ENCODE peak calls at places on chromosomes 11 and 22, in ten cellular contexts. C is sigmoid colon, Y is spleen, H is transverse colon, U is prostate gland, N is stomach, R is HCT116, M is suprapubic skin, V is GM12892, T is H1. J is an unnamed sample.

GRCh38 chr11:114984611-114985163 is 306.4 kb downstream of the NXPE2 start:
- DNase-seq in U (no peak), C (no peak), H (no peak), Y (no peak), R (no peak), M (no peak), V (no peak), T (no peak), N (no peak), J (no peak)

GRCh38 chr11:114326151-114326550 is 30.0 kb downstream of the NNMT start:
- DNase-seq in C (no peak), R (no peak), U (no peak), H (no peak), N (no peak), M (no peak), V (no peak), Y (no peak), T (no peak), J (no peak)

GRCh38 chr11:2296913-2297622 is 4.7 kb downstream of the C11orf21 start:
- DNase-seq in V (no peak), Y (no peak), R (no peak), H (no peak), M (no peak), T (no peak), N (peak), U (no peak), C (peak), J (no peak)

GRCh38 chr11:113153847-113154246 is 160.5 kb upstream of the TTC12 start:
- DNase-seq in C (no peak), N (no peak), T (no peak), Y (no peak), H (no peak), U (no peak), V (no peak), M (no peak), R (no peak), J (no peak)

GRCh38 chr11:19398273-19398672 is 157.5 kb upstream of the E2F8 start:
- DNase-seq in Y (no peak), T (no peak), C (no peak), V (no peak), N (no peak), U (no peak), H (no peak), R (no peak), M (no peak), J (no peak)

GRCh38 chr11:14541180-14541579 is 21.0 kb upstream of the PSMA1 start:
- DNase-seq in V (no peak), Y (no peak), M (no peak), H (no peak), C (no peak), T (no peak), U (no peak), R (no peak), N (no peak), J (no peak)

GRCh38 chr11:76077575-76078150 is 128.6 kb downstream of the WNT11 start:
- DNase-seq in U (no peak), T (no peak), V (no peak), N (no peak), M (no peak), H (no peak), Y (no peak), C (no peak), R (no peak), J (no peak)

GRCh38 chr22:45096256-45096907 is 67.3 kb upstream of the NUP50 start:
- DNase-seq in H (peak), M (no peak), U (peak), T (no peak), N (peak), R (peak), C (no peak), V (peak), Y (no peak), J (peak)

GRCh38 chr11:114111369-114112042 is 52.0 kb downstream of the ZBTB16 start:
- DNase-seq in C (no peak), N (no peak), Y (no peak), R (no peak), T (no peak), H (no peak), M (no peak), U (no peak), V (no peak), J (no peak)

GRCh38 chr11:70252844-70253243 is 17.6 kb upstream of the PPFIA1 start:
- DNase-seq in H (no peak), U (no peak), M (no peak), R (no peak), N (no peak), C (no peak), V (no peak), T (no peak), Y (no peak), J (peak)

GRCh38 chr11:11841121-11841604 is 609 bp upstream of the USP47 start:
- DNase-seq in V (peak), N (peak), R (peak), Y (no peak), M (no peak), T (no peak), H (peak), C (peak), U (peak), J (no peak)

GRCh38 chr11:67389477-67389876 is 2.3 kb upstream of the RAD9A start:
- DNase-seq in T (no peak), C (no peak), Y (peak), M (no peak), R (no peak), H (peak), V (no peak), N (peak), U (no peak), J (no peak)

GRCh38 chr11:108345767-108346166 is 121.6 kb downstream of the C11orf65 start:
- DNase-seq in R (no peak), U (no peak), V (no peak), Y (no peak), C (no peak), M (no peak), H (no peak), T (no peak), N (no peak), J (no peak)

GRCh38 chr11:46706886-46707285 is 6.1 kb downstream of the ZNF408 start:
- DNase-seq in Y (no peak), R (no peak), H (no peak), U (no peak), T (no peak), C (no peak), M (no peak), N (no peak), V (no peak), J (no peak)

GRCh38 chr11:113369411-113369810 is 18.2 kb upstream of the ANKK1 start:
- DNase-seq in T (no peak), C (no peak), Y (no peak), N (no peak), U (no peak), R (no peak), V (no peak), M (no peak), H (no peak), J (no peak)

GRCh38 chr22:45626198-45626651 is 45.4 kb upstream of the ATXN10 start:
- DNase-seq in M (no peak), R (peak), V (no peak), T (no peak), H (peak), U (peak), N (peak), Y (peak), C (no peak), J (no peak)

GRCh38 chr11:36594316-36594989 is at the start of gene IFTAP:
- DNase-seq in C (peak), R (peak), V (peak), U (peak), N (peak), M (no peak), Y (peak), T (peak), H (peak), J (no peak)
- TF ChIP-seq POLR2A in C (no peak), R (peak), V (no peak), U (no peak), N (no peak), M (no peak), Y (no peak), T (no peak), H (no peak), J (no peak)

GRCh38 chr22:35409783-35410662 is 10.1 kb downstream of the MCM5 start:
- DNase-seq in Y (peak), V (peak), M (no peak), U (no peak), C (no peak), H (peak), T (no peak), R (no peak), N (no peak), J (peak)
- TF ChIP-seq POLR2AphosphoS5 in Y (peak), V (peak), M (no peak), U (no peak), C (no peak), H (no peak), T (peak), R (no peak), N (no peak), J (peak)

GRCh38 chr11:65578667-65579066 is 2.8 kb downstream of the EHBP1L1 start:
- DNase-seq in V (no peak), C (no peak), N (no peak), T (no peak), H (peak), R (no peak), Y (no peak), M (no peak), U (no peak), J (no peak)

GRCh38 chr11:65578134-65578533 is 2.3 kb downstream of the EHBP1L1 start:
- DNase-seq in R (no peak), V (no peak), C (peak), U (no peak), T (no peak), N (no peak), Y (no peak), H (peak), M (no peak), J (no peak)

GRCh38 chr11:65576232-65576866 is 496 bp downstream of the EHBP1L1 start:
- DNase-seq in U (no peak), V (no peak), M (no peak), H (no peak), R (no peak), C (peak), Y (no peak), T (no peak), N (no peak), J (no peak)

GRCh38 chr11:65576867-65577755 is 1.3 kb downstream of the EHBP1L1 start:
- DNase-seq in Y (peak), R (no peak), T (no peak), M (no peak), H (peak), N (peak), U (no peak), C (peak), V (no peak), J (no peak)

DNA sequence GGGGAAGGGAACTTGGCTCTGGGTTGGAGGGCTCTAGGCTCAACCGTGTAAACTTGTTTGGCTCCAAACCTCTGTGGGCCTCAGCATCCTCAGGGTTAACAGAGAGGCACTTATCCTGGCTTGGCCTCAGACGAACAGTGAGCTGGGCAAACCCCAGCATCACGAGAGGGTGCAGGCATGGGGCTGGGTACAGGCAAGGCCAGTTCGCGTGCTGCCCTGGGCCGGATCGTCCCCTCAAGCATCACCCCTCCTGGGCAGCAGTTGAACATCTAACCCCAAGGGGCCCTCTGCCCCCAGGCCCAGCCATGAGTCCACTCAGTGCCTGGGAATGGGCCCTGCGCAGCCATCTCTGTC is 1.9 kb downstream of the EHBP1L1 start:
- DNase-seq in C (peak), N (no peak), V (no peak), R (no peak), H (peak), Y (no peak), T (no peak), M (no peak), U (no peak), J (no peak)
- TF ChIP-seq POLR2A in C (no peak), N (no peak), V (peak), R (no peak), H (no peak), Y (no peak), T (no peak), M (no peak), U (no peak), J (no peak)

GRCh38 chr11:79244805-79245197 is 196.0 kb downstream of the TENM4 start:
- DNase-seq in N (no peak), M (no peak), C (no peak), T (no peak), R (no peak), H (no peak), Y (no peak), V (no peak), U (no peak), J (no peak)
- TF ChIP-seq POLR2AphosphoS5 in N (no peak), M (no peak), C (no peak), T (no peak), R (no peak), H (no peak), Y (no peak), V (no peak), U (no peak), J (no peak)

GRCh38 chr11:37613031-37613430 is 1015.0 kb upstream of the RAG2 start:
- DNase-seq in M (no peak), H (no peak), N (no peak), Y (no peak), C (no peak), T (no peak), U (no peak), R (no peak), V (no peak), J (no peak)
- TF ChIP-seq POLR2A in M (no peak), H (no peak), N (no peak), Y (no peak), C (no peak), T (no peak), U (no peak), R (no peak), V (no peak), J (no peak)

GRCh38 chr11:131253142-131253884 is 117.1 kb upstream of the NTM start:
- DNase-seq in M (no peak), R (no peak), Y (no peak), N (no peak), U (no peak), C (no peak), V (no peak), T (peak), H (no peak), J (no peak)
- TF ChIP-seq POLR2AphosphoS5 in M (no peak), R (no peak), Y (no peak), N (no peak), U (no peak), C (no peak), V (no peak), T (no peak), H (no peak), J (no peak)

J was measured in GM12891.